ENCODE peak calls at places on chromosomes 11 and 22, in eight cellular contexts. I, Z, F, N, S, P, G and M are unnamed samples.

GRCh38 chr11:10387209-10388083 is 67.6 kb upstream of the AMPD3 start:
- DNase-seq in I (peak; percentile 25), Z (no peak), F (no peak), N (no peak), S (no peak), P (peak; percentile 38), G (no peak), M (peak; percentile 92)

GRCh38 chr11:38005597-38005996 is 1407.6 kb upstream of the RAG2 start:
- DNase-seq in I (no peak), Z (no peak), F (no peak), N (no peak), S (no peak), P (no peak), G (no peak), M (no peak)

GRCh38 chr11:10622957-10623787 is 54.7 kb upstream of the LYVE1 start:
- DNase-seq in I (no peak), Z (no peak), F (no peak), N (no peak), S (no peak), P (no peak), G (no peak), M (no peak)

GRCh38 chr11:45658292-45658991 is 7.0 kb downstream of the CHST1 start:
- DNase-seq in I (peak; percentile 44), Z (peak; percentile 89), F (no peak), N (peak; percentile 73), S (no peak), P (peak; percentile 40), G (no peak), M (no peak)

GRCh38 chr11:25733777-25734176 is 598.2 kb upstream of the ANO3 start:
- DNase-seq in I (no peak), Z (no peak), F (no peak), N (no peak), S (no peak), P (no peak), G (no peak), M (no peak)

GRCh38 chr22:45928726-45929359 is 48.1 kb downstream of the WNT7B start:
- DNase-seq in I (no peak), Z (no peak), F (no peak), N (no peak), S (no peak), P (no peak), G (no peak), M (no peak)

GRCh38 chr11:31826530-31827438 is 15.7 kb upstream of the PAX6 start:
- DNase-seq in I (no peak), Z (peak; percentile 51), F (peak; percentile 45), N (no peak), S (no peak), P (no peak), G (no peak), M (no peak)

GRCh38 chr11:121318848-121319834 is 26.6 kb downstream of the SC5D start:
- DNase-seq in I (peak; percentile 13), Z (no peak), F (peak; percentile 32), N (no peak), S (no peak), P (no peak), G (no peak), M (peak; percentile 8)

GRCh38 chr11:42296910-42297309 is 837.5 kb upstream of the LRRC4C start:
- DNase-seq in I (no peak), Z (no peak), F (no peak), N (no peak), S (no peak), P (no peak), G (no peak), M (no peak)

GRCh38 chr22:26797910-26798309 is 140.5 kb downstream of the MIAT start:
- DNase-seq in I (no peak), Z (peak; percentile 60), F (no peak), N (no peak), S (no peak), P (no peak), G (no peak), M (no peak)

GRCh38 chr11:73248526-73249185 is 23.5 kb upstream of the P2RY6 start:
- DNase-seq in I (no peak), Z (peak; percentile 11), F (no peak), N (no peak), S (no peak), P (no peak), G (no peak), M (no peak)

GRCh38 chr11:119486691-119487259 is 63.8 kb upstream of the THY1 start:
- DNase-seq in I (no peak), Z (peak; percentile 13), F (no peak), N (no peak), S (no peak), P (no peak), G (peak; percentile 30), M (no peak)

GRCh38 chr22:31363885-31364284 is 17.7 kb upstream of the PATZ1 start:
- DNase-seq in I (no peak), Z (no peak), F (no peak), N (no peak), S (no peak), P (no peak), G (no peak), M (no peak)

GRCh38 chr11:129315781-129316579 is 59.7 kb upstream of the BARX2 start:
- DNase-seq in I (peak; percentile 89), Z (peak; percentile 79), F (no peak), N (peak; percentile 81), S (peak; percentile 68), P (peak; percentile 87), G (peak; percentile 73), M (no peak)

GRCh38 chr11:3014943-3015342 is 22.8 kb upstream of the NAP1L4 start:
- DNase-seq in I (no peak), Z (no peak), F (no peak), N (no peak), S (no peak), P (no peak), G (no peak), M (no peak)

GRCh38 chr11:48025293-48025982 is 45.1 kb downstream of the PTPRJ start:
- DNase-seq in I (no peak), Z (no peak), F (no peak), N (no peak), S (no peak), P (no peak), G (peak; percentile 39), M (no peak)

GRCh38 chr11:48022445-48022844 is 42.1 kb downstream of the PTPRJ start:
- DNase-seq in I (no peak), Z (no peak), F (no peak), N (no peak), S (no peak), P (no peak), G (no peak), M (no peak)

GRCh38 chr11:48025983-48026340 is 45.6 kb downstream of the PTPRJ start:
- DNase-seq in I (no peak), Z (no peak), F (no peak), N (no peak), S (no peak), P (no peak), G (no peak), M (no peak)

GRCh38 chr11:48020092-48020755 is 39.9 kb downstream of the PTPRJ start:
- DNase-seq in I (no peak), Z (no peak), F (no peak), N (no peak), S (no peak), P (peak; percentile 64), G (peak; percentile 31), M (no peak)

GRCh38 chr11:48024635-48025071 is 44.3 kb downstream of the PTPRJ start:
- DNase-seq in I (no peak), Z (no peak), F (no peak), N (no peak), S (no peak), P (no peak), G (peak; percentile 10), M (no peak)
- H3K27ac ChIP-seq in I (no peak overlapping the region), Z (no peak overlapping the region), F (no peak overlapping the region), N (no peak overlapping the region), S (no peak overlapping the region), P (no peak overlapping the region), G (no peak overlapping the region), M (no peak overlapping the region)

DNA sequence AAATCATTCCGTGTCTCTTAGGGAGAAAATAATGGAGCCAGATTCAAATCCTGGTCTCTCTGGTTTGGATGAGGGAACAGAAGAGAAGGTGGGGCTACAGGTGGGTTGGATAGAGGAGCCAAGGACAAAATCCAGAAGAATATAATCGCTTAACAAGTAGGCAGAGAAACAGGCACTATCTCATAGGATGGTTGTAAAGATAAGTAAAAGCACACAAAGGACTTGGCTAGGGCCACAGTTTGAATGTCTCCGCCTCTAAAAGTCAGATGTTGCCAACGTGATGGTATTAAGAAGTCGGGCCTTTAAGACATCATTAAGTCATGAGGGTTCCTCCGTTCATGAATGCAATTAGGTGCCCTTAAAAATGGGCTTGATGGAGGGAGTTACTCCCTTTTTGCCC is 42.8 kb downstream of the SIK3 start:
- DNase-seq in I (no peak), Z (no peak), F (no peak), N (no peak), S (no peak), P (peak; percentile 32), G (no peak), M (no peak)
- H3K27ac ChIP-seq in I (no peak overlapping the region), Z (no peak overlapping the region), F (no peak overlapping the region), N (no peak overlapping the region), S (no peak overlapping the region), P (no peak overlapping the region), G (no peak overlapping the region), M (no peak overlapping the region)

GRCh38 chr11:6405039-6405667 is 13.7 kb downstream of the APBB1 start:
- DNase-seq in I (peak; percentile 67), Z (peak; percentile 92), F (peak; percentile 75), N (no peak), S (peak; percentile 47), P (no peak), G (no peak), M (no peak)

GRCh38 chr11:6402061-6402470 is 11.8 kb downstream of the SMPD1 start:
- DNase-seq in I (no peak), Z (no peak), F (no peak), N (no peak), S (no peak), P (no peak), G (no peak), M (no peak)

GRCh38 chr11:6402561-6402981 is 12.3 kb downstream of the SMPD1 start:
- DNase-seq in I (no peak), Z (no peak), F (no peak), N (no peak), S (no peak), P (peak; percentile 44), G (no peak), M (no peak)

GRCh38 chr11:6404341-6405038 is 14.2 kb downstream of the SMPD1 start:
- DNase-seq in I (no peak), Z (no peak), F (no peak), N (no peak), S (peak; percentile 30), P (no peak), G (no peak), M (no peak)

DNA sequence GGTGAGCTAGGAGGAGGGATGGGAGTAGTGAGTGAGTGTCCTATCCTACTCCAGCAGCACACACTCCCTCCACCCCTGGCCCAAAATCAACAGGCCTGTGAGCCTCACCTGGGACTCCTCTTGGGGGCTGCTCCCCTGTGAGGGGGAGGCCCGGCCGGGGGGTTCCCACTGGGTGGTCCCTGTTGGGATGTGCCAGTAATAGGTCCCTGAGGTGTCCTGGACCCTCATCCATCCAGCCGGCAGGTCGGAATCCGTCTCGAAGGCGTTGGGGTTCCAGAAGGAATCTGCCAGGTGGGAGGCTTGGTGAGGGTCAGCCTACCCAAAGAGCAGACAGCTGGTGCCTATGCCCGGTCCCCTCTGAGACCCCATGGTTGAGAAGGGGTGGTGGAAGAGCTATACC is 13.3 kb downstream of the SMPD1 start:
- DNase-seq in I (no peak), Z (peak; percentile 22), F (no peak), N (no peak), S (no peak), P (no peak), G (no peak), M (no peak)
- H3K27ac ChIP-seq in I (no peak overlapping the region), Z (no peak overlapping the region), F (no peak overlapping the region), N (peak overlapping the region; percentile 30), S (no peak overlapping the region), P (no peak overlapping the region), G (no peak overlapping the region), M (no peak overlapping the region)

GRCh38 chr22:48856308-48856615 is 971.4 kb downstream of the BRD1 start:
- DNase-seq in I (no peak), Z (no peak), F (no peak), N (no peak), S (no peak), P (no peak), G (no peak), M (no peak)
- H3K27ac ChIP-seq in I (no peak overlapping the region), Z (no peak overlapping the region), F (no peak overlapping the region), N (no peak overlapping the region), S (no peak overlapping the region), P (no peak overlapping the region), G (no peak overlapping the region), M (no peak overlapping the region)